ENCODE peak calls at places on chromosomes 12 and 14, in ten cellular contexts. One of them, this sample, is unnamed.

GRCh38 chr12:75792687-75793086 is 238.9 kb downstream of the PHLDA1 start:
- DNase-seq in activated CD8-positive, alpha-beta memory T cell treated with anti-CD3 and anti-CD28 coated beads, Interleukin-2, amount 50 U/mL, for 4 hours: no peak
- DNase-seq in heart left ventricle: no peak
- DNase-seq in activated T-helper 1 cell treated with anti-CD3 and anti-CD28 coated beads, Interleukin-2, amount 50 U/mL, for 16 hours: no peak
- DNase-seq in GM23248: no peak
- DNase-seq in left ventricle myocardium inferior: no peak
- DNase-seq in AG10803: peak
- DNase-seq in stimulated activated CD8-positive, alpha-beta memory T cell treated with anti-CD3 and anti-CD28 coated beads, Interleukin-2, amount 100 ng/mL, for 1 hour: no peak
- DNase-seq in cerebellar nuclear complex: no peak
- DNase-seq in activated CD8-positive, alpha-beta T cell treated with anti-CD3 and anti-CD28 coated beads for 36 hours: no peak
- DNase-seq in this sample: no peak

GRCh38 chr14:48937796-48938195 is 648.4 kb downstream of the RPS29 start:
- DNase-seq in activated CD8-positive, alpha-beta memory T cell treated with anti-CD3 and anti-CD28 coated beads, Interleukin-2, amount 50 U/mL, for 4 hours: no peak
- DNase-seq in heart left ventricle: no peak
- DNase-seq in activated T-helper 1 cell treated with anti-CD3 and anti-CD28 coated beads, Interleukin-2, amount 50 U/mL, for 16 hours: no peak
- DNase-seq in GM23248: peak
- DNase-seq in left ventricle myocardium inferior: no peak
- DNase-seq in AG10803: peak
- DNase-seq in stimulated activated CD8-positive, alpha-beta memory T cell treated with anti-CD3 and anti-CD28 coated beads, Interleukin-2, amount 100 ng/mL, for 1 hour: no peak
- DNase-seq in cerebellar nuclear complex: no peak
- DNase-seq in activated CD8-positive, alpha-beta T cell treated with anti-CD3 and anti-CD28 coated beads for 36 hours: no peak
- DNase-seq in this sample: no peak

GRCh38 chr12:13173537-13173936 is 23.0 kb upstream of the EMP1 start:
- DNase-seq in activated CD8-positive, alpha-beta memory T cell treated with anti-CD3 and anti-CD28 coated beads, Interleukin-2, amount 50 U/mL, for 4 hours: no peak
- DNase-seq in heart left ventricle: peak
- DNase-seq in activated T-helper 1 cell treated with anti-CD3 and anti-CD28 coated beads, Interleukin-2, amount 50 U/mL, for 16 hours: no peak
- DNase-seq in GM23248: peak
- DNase-seq in left ventricle myocardium inferior: peak
- DNase-seq in AG10803: peak
- DNase-seq in stimulated activated CD8-positive, alpha-beta memory T cell treated with anti-CD3 and anti-CD28 coated beads, Interleukin-2, amount 100 ng/mL, for 1 hour: no peak
- DNase-seq in cerebellar nuclear complex: no peak
- DNase-seq in activated CD8-positive, alpha-beta T cell treated with anti-CD3 and anti-CD28 coated beads for 36 hours: peak
- DNase-seq in this sample: peak

GRCh38 chr14:59249029-59249428 is 60.6 kb downstream of the DAAM1 start:
- DNase-seq in activated CD8-positive, alpha-beta memory T cell treated with anti-CD3 and anti-CD28 coated beads, Interleukin-2, amount 50 U/mL, for 4 hours: no peak
- DNase-seq in heart left ventricle: no peak
- DNase-seq in activated T-helper 1 cell treated with anti-CD3 and anti-CD28 coated beads, Interleukin-2, amount 50 U/mL, for 16 hours: no peak
- DNase-seq in GM23248: no peak
- DNase-seq in left ventricle myocardium inferior: no peak
- DNase-seq in AG10803: peak
- DNase-seq in stimulated activated CD8-positive, alpha-beta memory T cell treated with anti-CD3 and anti-CD28 coated beads, Interleukin-2, amount 100 ng/mL, for 1 hour: no peak
- DNase-seq in cerebellar nuclear complex: no peak
- DNase-seq in activated CD8-positive, alpha-beta T cell treated with anti-CD3 and anti-CD28 coated beads for 36 hours: no peak
- DNase-seq in this sample: peak

GRCh38 chr14:96806836-96807235 is 9.7 kb downstream of the VRK1 start:
- DNase-seq in activated CD8-positive, alpha-beta memory T cell treated with anti-CD3 and anti-CD28 coated beads, Interleukin-2, amount 50 U/mL, for 4 hours: no peak
- DNase-seq in heart left ventricle: no peak
- DNase-seq in activated T-helper 1 cell treated with anti-CD3 and anti-CD28 coated beads, Interleukin-2, amount 50 U/mL, for 16 hours: no peak
- DNase-seq in GM23248: no peak
- DNase-seq in left ventricle myocardium inferior: no peak
- DNase-seq in AG10803: no peak
- DNase-seq in stimulated activated CD8-positive, alpha-beta memory T cell treated with anti-CD3 and anti-CD28 coated beads, Interleukin-2, amount 100 ng/mL, for 1 hour: no peak
- DNase-seq in cerebellar nuclear complex: no peak
- DNase-seq in activated CD8-positive, alpha-beta T cell treated with anti-CD3 and anti-CD28 coated beads for 36 hours: no peak
- DNase-seq in this sample: no peak

GRCh38 chr14:31326111-31326510 is 94.2 kb downstream of the HEATR5A start:
- DNase-seq in activated CD8-positive, alpha-beta memory T cell treated with anti-CD3 and anti-CD28 coated beads, Interleukin-2, amount 50 U/mL, for 4 hours: no peak
- DNase-seq in heart left ventricle: no peak
- DNase-seq in activated T-helper 1 cell treated with anti-CD3 and anti-CD28 coated beads, Interleukin-2, amount 50 U/mL, for 16 hours: no peak
- DNase-seq in GM23248: peak
- DNase-seq in left ventricle myocardium inferior: no peak
- DNase-seq in AG10803: peak
- DNase-seq in stimulated activated CD8-positive, alpha-beta memory T cell treated with anti-CD3 and anti-CD28 coated beads, Interleukin-2, amount 100 ng/mL, for 1 hour: no peak
- DNase-seq in cerebellar nuclear complex: no peak
- DNase-seq in activated CD8-positive, alpha-beta T cell treated with anti-CD3 and anti-CD28 coated beads for 36 hours: peak
- DNase-seq in this sample: peak

GRCh38 chr12:26319511-26319910 is 124.1 kb downstream of the SSPN start:
- DNase-seq in activated CD8-positive, alpha-beta memory T cell treated with anti-CD3 and anti-CD28 coated beads, Interleukin-2, amount 50 U/mL, for 4 hours: no peak
- DNase-seq in heart left ventricle: peak
- DNase-seq in activated T-helper 1 cell treated with anti-CD3 and anti-CD28 coated beads, Interleukin-2, amount 50 U/mL, for 16 hours: no peak
- DNase-seq in GM23248: peak
- DNase-seq in left ventricle myocardium inferior: peak
- DNase-seq in AG10803: peak
- DNase-seq in stimulated activated CD8-positive, alpha-beta memory T cell treated with anti-CD3 and anti-CD28 coated beads, Interleukin-2, amount 100 ng/mL, for 1 hour: no peak
- DNase-seq in cerebellar nuclear complex: no peak
- DNase-seq in activated CD8-positive, alpha-beta T cell treated with anti-CD3 and anti-CD28 coated beads for 36 hours: no peak
- DNase-seq in this sample: peak

GRCh38 chr14:55107766-55108554 is 21.1 kb upstream of the LGALS3 start:
- DNase-seq in activated CD8-positive, alpha-beta memory T cell treated with anti-CD3 and anti-CD28 coated beads, Interleukin-2, amount 50 U/mL, for 4 hours: peak
- DNase-seq in heart left ventricle: peak
- DNase-seq in activated T-helper 1 cell treated with anti-CD3 and anti-CD28 coated beads, Interleukin-2, amount 50 U/mL, for 16 hours: no peak
- DNase-seq in GM23248: peak
- DNase-seq in left ventricle myocardium inferior: peak
- DNase-seq in AG10803: peak
- DNase-seq in stimulated activated CD8-positive, alpha-beta memory T cell treated with anti-CD3 and anti-CD28 coated beads, Interleukin-2, amount 100 ng/mL, for 1 hour: no peak
- DNase-seq in cerebellar nuclear complex: no peak
- DNase-seq in activated CD8-positive, alpha-beta T cell treated with anti-CD3 and anti-CD28 coated beads for 36 hours: peak
- DNase-seq in this sample: peak

GRCh38 chr14:75984674-75985073 is 889 bp upstream of the IFT43 start:
- DNase-seq in activated CD8-positive, alpha-beta memory T cell treated with anti-CD3 and anti-CD28 coated beads, Interleukin-2, amount 50 U/mL, for 4 hours: no peak
- DNase-seq in heart left ventricle: no peak
- DNase-seq in activated T-helper 1 cell treated with anti-CD3 and anti-CD28 coated beads, Interleukin-2, amount 50 U/mL, for 16 hours: no peak
- DNase-seq in GM23248: no peak
- DNase-seq in left ventricle myocardium inferior: no peak
- DNase-seq in AG10803: no peak
- DNase-seq in stimulated activated CD8-positive, alpha-beta memory T cell treated with anti-CD3 and anti-CD28 coated beads, Interleukin-2, amount 100 ng/mL, for 1 hour: no peak
- DNase-seq in cerebellar nuclear complex: no peak
- DNase-seq in activated CD8-positive, alpha-beta T cell treated with anti-CD3 and anti-CD28 coated beads for 36 hours: no peak
- DNase-seq in this sample: no peak

GRCh38 chr14:74083784-74084276 is 423 bp downstream of the ALDH6A1 start:
- DNase-seq in activated CD8-positive, alpha-beta memory T cell treated with anti-CD3 and anti-CD28 coated beads, Interleukin-2, amount 50 U/mL, for 4 hours: no peak
- DNase-seq in heart left ventricle: no peak
- DNase-seq in activated T-helper 1 cell treated with anti-CD3 and anti-CD28 coated beads, Interleukin-2, amount 50 U/mL, for 16 hours: no peak
- DNase-seq in GM23248: no peak
- DNase-seq in left ventricle myocardium inferior: no peak
- DNase-seq in AG10803: no peak
- DNase-seq in stimulated activated CD8-positive, alpha-beta memory T cell treated with anti-CD3 and anti-CD28 coated beads, Interleukin-2, amount 100 ng/mL, for 1 hour: no peak
- DNase-seq in cerebellar nuclear complex: no peak
- DNase-seq in activated CD8-positive, alpha-beta T cell treated with anti-CD3 and anti-CD28 coated beads for 36 hours: no peak
- DNase-seq in this sample: no peak

GRCh38 chr12:43312991-43313505 is 239.0 kb downstream of the ADAMTS20 start:
- DNase-seq in activated CD8-positive, alpha-beta memory T cell treated with anti-CD3 and anti-CD28 coated beads, Interleukin-2, amount 50 U/mL, for 4 hours: no peak
- DNase-seq in heart left ventricle: no peak
- DNase-seq in activated T-helper 1 cell treated with anti-CD3 and anti-CD28 coated beads, Interleukin-2, amount 50 U/mL, for 16 hours: no peak
- DNase-seq in GM23248: no peak
- DNase-seq in left ventricle myocardium inferior: no peak
- DNase-seq in AG10803: no peak
- DNase-seq in stimulated activated CD8-positive, alpha-beta memory T cell treated with anti-CD3 and anti-CD28 coated beads, Interleukin-2, amount 100 ng/mL, for 1 hour: no peak
- DNase-seq in cerebellar nuclear complex: no peak
- DNase-seq in activated CD8-positive, alpha-beta T cell treated with anti-CD3 and anti-CD28 coated beads for 36 hours: no peak
- DNase-seq in this sample: no peak

GRCh38 chr14:50225974-50226297 is 5.4 kb downstream of the SOS2 start:
- DNase-seq in activated CD8-positive, alpha-beta memory T cell treated with anti-CD3 and anti-CD28 coated beads, Interleukin-2, amount 50 U/mL, for 4 hours: no peak
- DNase-seq in heart left ventricle: no peak
- DNase-seq in activated T-helper 1 cell treated with anti-CD3 and anti-CD28 coated beads, Interleukin-2, amount 50 U/mL, for 16 hours: no peak
- DNase-seq in GM23248: no peak
- DNase-seq in left ventricle myocardium inferior: no peak
- DNase-seq in AG10803: no peak
- DNase-seq in stimulated activated CD8-positive, alpha-beta memory T cell treated with anti-CD3 and anti-CD28 coated beads, Interleukin-2, amount 100 ng/mL, for 1 hour: no peak
- DNase-seq in cerebellar nuclear complex: no peak
- DNase-seq in activated CD8-positive, alpha-beta T cell treated with anti-CD3 and anti-CD28 coated beads for 36 hours: no peak
- DNase-seq in this sample: no peak